ENCODE peak calls at places on chromosomes 4 and X, in seven cellular contexts. One of them, this sample, is unnamed.

GRCh38 chr4:165621983-165622382 is 243.2 kb downstream of the CPE start:
- DNase-seq in HCEC 1CT: no peak
- DNase-seq in astrocyte of the cerebellum: no peak
- DNase-seq in GM06990: no peak
- DNase-seq in right atrium auricular region: no peak
- DNase-seq in M059J: peak
- DNase-seq in memory B cell: no peak
- DNase-seq in this sample: no peak

GRCh38 chr4:106258145-106259045 is 57.6 kb downstream of the TBCK start:
- DNase-seq in HCEC 1CT: no peak
- DNase-seq in astrocyte of the cerebellum: no peak
- DNase-seq in GM06990: no peak
- DNase-seq in right atrium auricular region: no peak
- DNase-seq in M059J: no peak
- DNase-seq in memory B cell: no peak
- DNase-seq in this sample: no peak

GRCh38 chr4:84167089-84167488 is 332.0 kb downstream of the NKX6-1 start:
- DNase-seq in HCEC 1CT: no peak
- DNase-seq in astrocyte of the cerebellum: no peak
- DNase-seq in GM06990: no peak
- DNase-seq in right atrium auricular region: no peak
- DNase-seq in M059J: no peak
- DNase-seq in memory B cell: no peak
- DNase-seq in this sample: no peak

GRCh38 chrX:25523574-25523973 is 507.8 kb upstream of the ARX start:
- DNase-seq in HCEC 1CT: no peak
- DNase-seq in astrocyte of the cerebellum: peak
- DNase-seq in GM06990: no peak
- DNase-seq in right atrium auricular region: no peak
- DNase-seq in M059J: no peak
- DNase-seq in memory B cell: no peak
- DNase-seq in this sample: peak

GRCh38 chr4:57220734-57221133 is 110.5 kb upstream of the IGFBP7 start:
- DNase-seq in HCEC 1CT: no peak
- DNase-seq in astrocyte of the cerebellum: no peak
- DNase-seq in GM06990: no peak
- DNase-seq in right atrium auricular region: no peak
- DNase-seq in M059J: no peak
- DNase-seq in memory B cell: no peak
- DNase-seq in this sample: no peak

GRCh38 chrX:55489315-55490009 is at the start of gene USP51:
- DNase-seq in HCEC 1CT: no peak
- DNase-seq in astrocyte of the cerebellum: no peak
- DNase-seq in GM06990: peak
- DNase-seq in right atrium auricular region: peak
- DNase-seq in M059J: peak
- DNase-seq in memory B cell: no peak
- DNase-seq in this sample: peak

GRCh38 chr4:78954048-78954666 is 14.9 kb upstream of the PAQR3 start:
- DNase-seq in HCEC 1CT: no peak
- DNase-seq in astrocyte of the cerebellum: no peak
- DNase-seq in GM06990: no peak
- DNase-seq in right atrium auricular region: no peak
- DNase-seq in M059J: peak
- DNase-seq in memory B cell: no peak
- DNase-seq in this sample: peak

GRCh38 chr4:62250100-62250499 is 1050.0 kb downstream of the ADGRL3 start:
- DNase-seq in HCEC 1CT: no peak
- DNase-seq in astrocyte of the cerebellum: no peak
- DNase-seq in GM06990: no peak
- DNase-seq in right atrium auricular region: no peak
- DNase-seq in M059J: no peak
- DNase-seq in memory B cell: no peak
- DNase-seq in this sample: no peak

GRCh38 chr4:146381263-146381872 is 140.4 kb downstream of the SLC10A7 start:
- DNase-seq in HCEC 1CT: peak
- DNase-seq in astrocyte of the cerebellum: no peak
- DNase-seq in GM06990: no peak
- DNase-seq in right atrium auricular region: no peak
- DNase-seq in M059J: peak
- DNase-seq in memory B cell: no peak
- DNase-seq in this sample: no peak

GRCh38 chr4:153418581-153418980 is 47.6 kb upstream of the TMEM131L start:
- DNase-seq in HCEC 1CT: no peak
- DNase-seq in astrocyte of the cerebellum: no peak
- DNase-seq in GM06990: no peak
- DNase-seq in right atrium auricular region: no peak
- DNase-seq in M059J: peak
- DNase-seq in memory B cell: no peak
- DNase-seq in this sample: no peak

GRCh38 chrX:68983004-68983857 is 154.4 kb downstream of the EFNB1 start:
- DNase-seq in HCEC 1CT: no peak
- DNase-seq in astrocyte of the cerebellum: no peak
- DNase-seq in GM06990: no peak
- DNase-seq in right atrium auricular region: no peak
- DNase-seq in M059J: no peak
- DNase-seq in memory B cell: no peak
- DNase-seq in this sample: no peak

GRCh38 chrX:155028192-155028591 is 1.5 kb downstream of the FUNDC2 start:
- DNase-seq in HCEC 1CT: no peak
- DNase-seq in astrocyte of the cerebellum: no peak
- DNase-seq in GM06990: no peak
- DNase-seq in right atrium auricular region: no peak
- DNase-seq in M059J: no peak
- DNase-seq in memory B cell: no peak
- DNase-seq in this sample: no peak

GRCh38 chr4:154009795-154010194 is 220.9 kb upstream of the SFRP2 start:
- DNase-seq in HCEC 1CT: no peak
- DNase-seq in astrocyte of the cerebellum: no peak
- DNase-seq in GM06990: no peak
- DNase-seq in right atrium auricular region: no peak
- DNase-seq in M059J: no peak
- DNase-seq in memory B cell: no peak
- DNase-seq in this sample: no peak

GRCh38 chrX:32041181-32041580 is 969.3 kb upstream of the FTHL17 start:
- DNase-seq in HCEC 1CT: no peak
- DNase-seq in astrocyte of the cerebellum: no peak
- DNase-seq in GM06990: no peak
- DNase-seq in right atrium auricular region: no peak
- DNase-seq in M059J: no peak
- DNase-seq in memory B cell: no peak
- DNase-seq in this sample: no peak

This sample was measured in endothelial cell.